ENCODE peak calls at places on chromosomes 4 and X, in four cellular contexts. O is H1, W is HCT116, P is HepG2. Y is an unnamed sample.

GRCh38 chrX:45903781-45904201 is 641.4 kb downstream of the ZNF674 start:
- DNase-seq in W (no peak), O (no peak), P (no peak), Y (no peak)

GRCh38 chr4:4782969-4783368 is 76.5 kb upstream of the MSX1 start:
- DNase-seq in P (no peak), W (no peak), O (no peak), Y (no peak)

GRCh38 chrX:73556159-73556558 is 6.8 kb upstream of the CHIC1 start:
- DNase-seq in O (no peak), P (no peak), W (no peak), Y (peak; percentile 25)

GRCh38 chrX:26442340-26442739 is 226.4 kb downstream of the MAGEB5 start:
- DNase-seq in O (no peak), P (no peak), W (peak; percentile 2), Y (peak; percentile 16)

GRCh38 chrX:149641432-149641831 is 9.8 kb upstream of the TMEM185A start:
- DNase-seq in O (no peak), W (no peak), P (no peak), Y (no peak)

GRCh38 chrX:9525511-9526248 is 60.8 kb downstream of the TBL1X start:
- DNase-seq in P (no peak), O (no peak), W (no peak), Y (no peak)

GRCh38 chr4:26330186-26330787 is 9.5 kb downstream of the RBPJ start:
- DNase-seq in W (peak; percentile 53), P (peak; percentile 64), O (no peak), Y (no peak)

GRCh38 chr4:77100234-77100633 is 24.4 kb upstream of the CCNI start:
- DNase-seq in P (no peak), O (no peak), W (no peak), Y (no peak)

GRCh38 chr4:33060873-33061542 is 2340.8 kb downstream of the PCDH7 start:
- DNase-seq in O (peak; percentile 65), W (peak; percentile 68), P (peak; percentile 40), Y (peak; percentile 51)

GRCh38 chrX:21798677-21799219 is 40.7 kb upstream of the MBTPS2 start:
- DNase-seq in P (peak; percentile 66), W (peak; percentile 84), O (no peak), Y (no peak)

GRCh38 chr4:20901851-20902250 is 201.6 kb downstream of the PACRGL start:
- DNase-seq in O (no peak), P (peak; percentile 3), W (no peak), Y (no peak)

GRCh38 chr4:69860007-69860406 is at the start of gene SULT1E1:
- DNase-seq in O (no peak), P (no peak), W (no peak), Y (no peak)

GRCh38 chr4:53635697-53636483 is 44.6 kb upstream of the LNX1 start:
- DNase-seq in O (no peak), P (no peak), W (no peak), Y (no peak)

GRCh38 chrX:32597777-32598176 is 613.6 kb downstream of the DMD start:
- DNase-seq in P (no peak), W (no peak), O (no peak), Y (no peak)

GRCh38 chr4:168751263-168752225 is 254.7 kb downstream of the PALLD start:
- DNase-seq in W (no peak), O (no peak), P (no peak), Y (no peak)

GRCh38 chr4:82496349-82496748 is 65.4 kb downstream of the TMEM150C start:
- DNase-seq in W (no peak), P (no peak), O (no peak), Y (no peak)

GRCh38 chr4:187687701-187688100 is 307.9 kb upstream of the ZFP42 start:
- DNase-seq in P (no peak), O (no peak), W (no peak), Y (no peak)

GRCh38 chrX:341541-342101 is 23.0 kb upstream of the GTPBP6 start:
- DNase-seq in P (no peak), W (no peak), O (peak; percentile 40), Y (no peak)

GRCh38 chr4:185470503-185471195 is 884 bp downstream of the CCDC110 start:
- DNase-seq in W (peak; percentile 19), O (peak; percentile 71), P (peak; percentile 4), Y (no peak)

GRCh38 chr4:71195932-71196331 is 142.9 kb upstream of the SLC4A4 start:
- DNase-seq in O (no peak), P (no peak), W (no peak), Y (no peak)

GRCh38 chrX:56231706-56232105 is 450 bp upstream of the KLF8 start:
- DNase-seq in O (no peak), P (no peak), W (no peak), Y (no peak)

GRCh38 chr4:106245176-106245575 is 70.8 kb downstream of the TBCK start:
- DNase-seq in P (peak; percentile 19), W (no peak), O (no peak), Y (no peak)

GRCh38 chr4:97646997-97647396 is 496.3 kb downstream of the STPG2 start:
- DNase-seq in P (no peak), W (no peak), O (no peak), Y (no peak)

GRCh38 chrX:23493941-23494374 is 159.3 kb downstream of the PTCHD1 start:
- DNase-seq in O (no peak), W (peak; percentile 7), P (no peak), Y (no peak)

GRCh38 chr4:166839615-166840251 is 394.6 kb downstream of the SPOCK3 start:
- DNase-seq in O (no peak), P (no peak), W (no peak), Y (no peak)

GRCh38 chrX:48071064-48071985 is at the start of gene ZNF630:
- DNase-seq in W (no peak), O (peak; percentile 72), P (no peak), Y (peak; percentile 75)

GRCh38 chr4:5378002-5378401 is 326.7 kb downstream of the STK32B start:
- DNase-seq in W (peak; percentile 13), P (peak; percentile 34), O (no peak), Y (no peak)

GRCh38 chrX:103584606-103585005 is 709 bp upstream of the TCEAL4 start:
- DNase-seq in W (no peak), O (no peak), P (no peak), Y (no peak)

GRCh38 chrX:9342581-9343051 is 122.2 kb upstream of the TBL1X start:
- DNase-seq in W (peak; percentile 71), P (peak; percentile 29), O (peak; percentile 77), Y (peak; percentile 76)

GRCh38 chr4:81207793-81208192 is 7.2 kb downstream of the PRKG2 start:
- DNase-seq in O (no peak), W (no peak), P (no peak), Y (no peak)

GRCh38 chr4:48836658-48837057 is 5.8 kb downstream of the OCIAD1 start:
- DNase-seq in P (no peak), O (no peak), W (no peak), Y (no peak)

GRCh38 chrX:15549189-15550012 is 48.8 kb downstream of the BMX start:
- DNase-seq in W (no peak), O (no peak), P (no peak), Y (no peak)

GRCh38 chrX:103754401-103754800 is 22.2 kb upstream of the PLP1 start:
- DNase-seq in W (no peak), P (no peak), O (no peak), Y (no peak)

GRCh38 chr4:54525602-54526001 is 132.2 kb upstream of the KIT start:
- DNase-seq in P (no peak), O (no peak), W (no peak), Y (no peak)

GRCh38 chr4:70895846-70896435 is 6.2 kb upstream of the MOB1B start:
- DNase-seq in W (no peak), O (no peak), P (no peak), Y (no peak)

DNA sequence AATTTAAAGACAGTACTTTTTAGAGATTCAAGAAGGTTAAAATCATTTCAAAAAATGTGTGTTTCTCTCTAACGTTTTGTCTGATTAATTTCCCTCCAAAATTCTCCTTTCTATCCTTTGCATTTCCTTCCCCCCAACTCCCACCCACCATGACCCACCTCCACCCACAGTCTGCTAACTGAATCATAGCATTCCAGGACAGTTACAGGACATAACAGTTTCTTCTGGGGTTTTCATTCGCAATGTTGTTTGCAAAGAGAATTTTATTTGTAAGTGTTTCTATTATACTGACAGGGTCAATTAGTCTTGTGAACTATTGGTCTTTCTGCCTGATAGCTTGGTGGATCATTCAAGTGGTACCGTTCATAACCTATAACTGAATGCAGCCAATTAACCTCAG is 53.7 kb downstream of the ANAPC10 start:
- DNase-seq in O (no peak), W (no peak), P (no peak), Y (no peak)
- TF ChIP-seq ZNF274 in O (no peak), W (no peak), P (no peak), Y (no peak)

GRCh38 chr4:177008836-177009501 is 216.2 kb upstream of the VEGFC start:
- DNase-seq in P (no peak), O (no peak), W (no peak), Y (no peak)
- H3K9ac ChIP-seq in P (no peak overlapping the region), O (no peak overlapping the region), W (no peak overlapping the region), Y (no peak overlapping the region)

GRCh38 chr4:150782311-150782710 is 200.4 kb downstream of the MAB21L2 start:
- DNase-seq in P (peak; percentile 12), O (no peak), W (no peak), Y (no peak)
- H3K4me3 ChIP-seq in P (no peak overlapping the region), O (no peak overlapping the region), W (no peak overlapping the region), Y (no peak overlapping the region)

GRCh38 chr4:174853629-174854028 is 24.6 kb upstream of the GLRA3 start:
- DNase-seq in P (no peak), W (no peak), O (no peak), Y (no peak)

GRCh38 chr4:174847801-174848427 is 18.9 kb upstream of the GLRA3 start:
- DNase-seq in W (no peak), O (no peak), P (no peak), Y (no peak)

GRCh38 chr4:174848596-174848995 is 19.5 kb upstream of the GLRA3 start:
- DNase-seq in O (no peak), W (no peak), P (no peak), Y (no peak)
- TF ChIP-seq ZNF274 in O (no peak), W (no peak), P (no peak), Y (no peak)

Y was measured in NT2/D1.